ENCODE peak calls at places on chromosomes 12 and 14, in four cellular contexts. One of them, this sample, is unnamed.

GRCh38 chr12:27555928-27556778 is 32.1 kb downstream of the PPFIBP1 start:
- DNase-seq in stimulated activated CD4-positive, alpha-beta T cell treated with anti-CD3 and anti-CD28 coated beads, Interleukin-1b, Interleukin-23, amount 100 ng/mL, for 24 hours: no peak
- DNase-seq in GM12864: no peak
- DNase-seq in activated T-cell treated with anti-CD3 and anti-CD28 coated beads for 24 hours: no peak
- DNase-seq in this sample: no peak

GRCh38 chr12:32843528-32844095 is 53.0 kb downstream of the PKP2 start:
- DNase-seq in activated T-cell treated with anti-CD3 and anti-CD28 coated beads for 24 hours: no peak
- DNase-seq in GM12864: no peak
- DNase-seq in stimulated activated CD4-positive, alpha-beta T cell treated with anti-CD3 and anti-CD28 coated beads, Interleukin-1b, Interleukin-23, amount 100 ng/mL, for 24 hours: no peak
- DNase-seq in this sample: no peak

GRCh38 chr12:59904874-59905521 is 309.2 kb downstream of the SLC16A7 start:
- DNase-seq in GM12864: no peak
- DNase-seq in activated T-cell treated with anti-CD3 and anti-CD28 coated beads for 24 hours: no peak
- DNase-seq in stimulated activated CD4-positive, alpha-beta T cell treated with anti-CD3 and anti-CD28 coated beads, Interleukin-1b, Interleukin-23, amount 100 ng/mL, for 24 hours: no peak
- DNase-seq in this sample: no peak

GRCh38 chr14:64628940-64629403 is 75.3 kb upstream of the PLEKHG3 start:
- DNase-seq in stimulated activated CD4-positive, alpha-beta T cell treated with anti-CD3 and anti-CD28 coated beads, Interleukin-1b, Interleukin-23, amount 100 ng/mL, for 24 hours: no peak
- DNase-seq in GM12864: no peak
- DNase-seq in activated T-cell treated with anti-CD3 and anti-CD28 coated beads for 24 hours: no peak
- DNase-seq in this sample: no peak

GRCh38 chr12:29229158-29229505 is 80.1 kb downstream of the FAR2 start:
- DNase-seq in activated T-cell treated with anti-CD3 and anti-CD28 coated beads for 24 hours: no peak
- DNase-seq in stimulated activated CD4-positive, alpha-beta T cell treated with anti-CD3 and anti-CD28 coated beads, Interleukin-1b, Interleukin-23, amount 100 ng/mL, for 24 hours: no peak
- DNase-seq in GM12864: no peak
- DNase-seq in this sample: no peak

GRCh38 chr14:102594514-102595175 is 2.2 kb downstream of the RCOR1 start:
- DNase-seq in GM12864: peak; percentile 73
- DNase-seq in stimulated activated CD4-positive, alpha-beta T cell treated with anti-CD3 and anti-CD28 coated beads, Interleukin-1b, Interleukin-23, amount 100 ng/mL, for 24 hours: no peak
- DNase-seq in activated T-cell treated with anti-CD3 and anti-CD28 coated beads for 24 hours: peak; percentile 52
- DNase-seq in this sample: no peak

GRCh38 chr14:90114554-90114953 is 52.8 kb downstream of the KCNK13 start:
- DNase-seq in GM12864: no peak
- DNase-seq in stimulated activated CD4-positive, alpha-beta T cell treated with anti-CD3 and anti-CD28 coated beads, Interleukin-1b, Interleukin-23, amount 100 ng/mL, for 24 hours: no peak
- DNase-seq in activated T-cell treated with anti-CD3 and anti-CD28 coated beads for 24 hours: no peak
- DNase-seq in this sample: no peak

GRCh38 chr14:71206766-71207371 is 299.6 kb downstream of the PCNX1 start:
- DNase-seq in GM12864: no peak
- DNase-seq in activated T-cell treated with anti-CD3 and anti-CD28 coated beads for 24 hours: no peak
- DNase-seq in stimulated activated CD4-positive, alpha-beta T cell treated with anti-CD3 and anti-CD28 coated beads, Interleukin-1b, Interleukin-23, amount 100 ng/mL, for 24 hours: no peak
- DNase-seq in this sample: no peak

GRCh38 chr12:120774169-120774916 is 48.7 kb downstream of the ACADS start:
- DNase-seq in GM12864: no peak
- DNase-seq in stimulated activated CD4-positive, alpha-beta T cell treated with anti-CD3 and anti-CD28 coated beads, Interleukin-1b, Interleukin-23, amount 100 ng/mL, for 24 hours: no peak
- DNase-seq in activated T-cell treated with anti-CD3 and anti-CD28 coated beads for 24 hours: no peak
- DNase-seq in this sample: no peak

GRCh38 chr14:95282354-95282985 is 37.2 kb downstream of the CLMN start:
- DNase-seq in stimulated activated CD4-positive, alpha-beta T cell treated with anti-CD3 and anti-CD28 coated beads, Interleukin-1b, Interleukin-23, amount 100 ng/mL, for 24 hours: no peak
- DNase-seq in GM12864: no peak
- DNase-seq in activated T-cell treated with anti-CD3 and anti-CD28 coated beads for 24 hours: no peak
- DNase-seq in this sample: no peak

GRCh38 chr12:53595212-53595611 is 31.0 kb downstream of the ATF7 start:
- DNase-seq in activated T-cell treated with anti-CD3 and anti-CD28 coated beads for 24 hours: no peak
- DNase-seq in stimulated activated CD4-positive, alpha-beta T cell treated with anti-CD3 and anti-CD28 coated beads, Interleukin-1b, Interleukin-23, amount 100 ng/mL, for 24 hours: no peak
- DNase-seq in GM12864: no peak
- DNase-seq in this sample: no peak

GRCh38 chr12:2795291-2796186 is 769 bp downstream of the FKBP4 start:
- DNase-seq in stimulated activated CD4-positive, alpha-beta T cell treated with anti-CD3 and anti-CD28 coated beads, Interleukin-1b, Interleukin-23, amount 100 ng/mL, for 24 hours: peak; percentile 44
- DNase-seq in GM12864: no peak
- DNase-seq in activated T-cell treated with anti-CD3 and anti-CD28 coated beads for 24 hours: peak; percentile 66
- DNase-seq in this sample: peak; percentile 77

GRCh38 chr12:109937371-109937770 is 37.3 kb downstream of the TCHP start:
- DNase-seq in activated T-cell treated with anti-CD3 and anti-CD28 coated beads for 24 hours: no peak
- DNase-seq in GM12864: no peak
- DNase-seq in stimulated activated CD4-positive, alpha-beta T cell treated with anti-CD3 and anti-CD28 coated beads, Interleukin-1b, Interleukin-23, amount 100 ng/mL, for 24 hours: no peak
- DNase-seq in this sample: no peak

GRCh38 chr12:112327209-112327930 is 54.9 kb downstream of the HECTD4 start:
- DNase-seq in GM12864: no peak
- DNase-seq in activated T-cell treated with anti-CD3 and anti-CD28 coated beads for 24 hours: no peak
- DNase-seq in stimulated activated CD4-positive, alpha-beta T cell treated with anti-CD3 and anti-CD28 coated beads, Interleukin-1b, Interleukin-23, amount 100 ng/mL, for 24 hours: no peak
- DNase-seq in this sample: no peak

GRCh38 chr14:105060751-105061427 is 4.3 kb downstream of the GPR132 start:
- DNase-seq in GM12864: no peak
- DNase-seq in activated T-cell treated with anti-CD3 and anti-CD28 coated beads for 24 hours: no peak
- DNase-seq in stimulated activated CD4-positive, alpha-beta T cell treated with anti-CD3 and anti-CD28 coated beads, Interleukin-1b, Interleukin-23, amount 100 ng/mL, for 24 hours: no peak
- DNase-seq in this sample: no peak

This sample was measured in H1.